ENCODE peak calls at places on chromosomes 12 and 14, in five cellular contexts. One of them, this sample, is unnamed.

GRCh38 chr14:20760950-20761349 is 7.3 kb upstream of the EDDM3B start:
- DNase-seq in H54: no peak
- DNase-seq in iPS-NIHi11: no peak
- DNase-seq in neural crest cell: no peak
- DNase-seq in NCI-H1105 treated with DMSO at 0.1 percent for 48 hours: no peak
- DNase-seq in this sample: no peak

GRCh38 chr12:93849946-93850345 is 172.8 kb downstream of the CRADD start:
- DNase-seq in NCI-H1105 treated with DMSO at 0.1 percent for 48 hours: no peak
- DNase-seq in neural crest cell: no peak
- DNase-seq in H54: no peak
- DNase-seq in iPS-NIHi11: no peak
- DNase-seq in this sample: no peak

GRCh38 chr12:47768323-47768811 is 4.7 kb upstream of the SLC48A1 start:
- DNase-seq in iPS-NIHi11: no peak
- DNase-seq in neural crest cell: no peak
- DNase-seq in H54: no peak
- DNase-seq in NCI-H1105 treated with DMSO at 0.1 percent for 48 hours: no peak
- DNase-seq in this sample: no peak

GRCh38 chr12:124769881-124770512 is 93.7 kb downstream of the SCARB1 start:
- DNase-seq in iPS-NIHi11: no peak
- DNase-seq in NCI-H1105 treated with DMSO at 0.1 percent for 48 hours: no peak
- DNase-seq in H54: no peak
- DNase-seq in neural crest cell: no peak
- DNase-seq in this sample: no peak

GRCh38 chr14:101503431-101504095 is 57.7 kb upstream of the DIO3 start:
- DNase-seq in NCI-H1105 treated with DMSO at 0.1 percent for 48 hours: no peak
- DNase-seq in iPS-NIHi11: no peak
- DNase-seq in neural crest cell: no peak
- DNase-seq in H54: no peak
- DNase-seq in this sample: no peak

GRCh38 chr14:104283197-104284106 is 145.1 kb downstream of the KIF26A start:
- DNase-seq in neural crest cell: no peak
- DNase-seq in H54: no peak
- DNase-seq in NCI-H1105 treated with DMSO at 0.1 percent for 48 hours: peak; percentile 25
- DNase-seq in iPS-NIHi11: no peak
- DNase-seq in this sample: no peak

GRCh38 chr14:101185081-101185835 is 281.7 kb upstream of the RTL1 start:
- DNase-seq in iPS-NIHi11: no peak
- DNase-seq in H54: no peak
- DNase-seq in NCI-H1105 treated with DMSO at 0.1 percent for 48 hours: no peak
- DNase-seq in neural crest cell: no peak
- DNase-seq in this sample: no peak

GRCh38 chr12:10636124-10636523 is 22.7 kb upstream of the MAGOHB start:
- DNase-seq in NCI-H1105 treated with DMSO at 0.1 percent for 48 hours: no peak
- DNase-seq in H54: no peak
- DNase-seq in neural crest cell: no peak
- DNase-seq in iPS-NIHi11: no peak
- DNase-seq in this sample: no peak

GRCh38 chr14:71001742-71002141 is 94.5 kb downstream of the PCNX1 start:
- DNase-seq in iPS-NIHi11: no peak
- DNase-seq in NCI-H1105 treated with DMSO at 0.1 percent for 48 hours: no peak
- DNase-seq in neural crest cell: no peak
- DNase-seq in H54: no peak
- DNase-seq in this sample: no peak

GRCh38 chr12:124191024-124191359 is 103.9 kb upstream of the RFLNA start:
- DNase-seq in H54: peak; percentile 33
- DNase-seq in NCI-H1105 treated with DMSO at 0.1 percent for 48 hours: no peak
- DNase-seq in iPS-NIHi11: peak; percentile 75
- DNase-seq in neural crest cell: no peak
- DNase-seq in this sample: no peak

GRCh38 chr12:85781751-85782150 is 54.5 kb downstream of the RASSF9 start:
- DNase-seq in H54: no peak
- DNase-seq in NCI-H1105 treated with DMSO at 0.1 percent for 48 hours: peak; percentile 49
- DNase-seq in iPS-NIHi11: no peak
- DNase-seq in neural crest cell: no peak
- DNase-seq in this sample: no peak

GRCh38 chr14:39175445-39176262 is 600 bp downstream of the PNN start:
- DNase-seq in H54: peak; percentile 4
- DNase-seq in neural crest cell: peak; percentile 48
- DNase-seq in iPS-NIHi11: peak; percentile 46
- DNase-seq in NCI-H1105 treated with DMSO at 0.1 percent for 48 hours: peak; percentile 50
- DNase-seq in this sample: peak; percentile 58

GRCh38 chr12:110501378-110501721 is 561 bp downstream of the VPS29 start:
- DNase-seq in NCI-H1105 treated with DMSO at 0.1 percent for 48 hours: peak; percentile 57
- DNase-seq in H54: peak; percentile 24
- DNase-seq in iPS-NIHi11: no peak
- DNase-seq in neural crest cell: no peak
- DNase-seq in this sample: peak; percentile 67

GRCh38 chr12:6067152-6067916 is 57.1 kb downstream of the VWF start:
- DNase-seq in NCI-H1105 treated with DMSO at 0.1 percent for 48 hours: no peak
- DNase-seq in H54: no peak
- DNase-seq in neural crest cell: no peak
- DNase-seq in iPS-NIHi11: peak; percentile 75
- DNase-seq in this sample: peak; percentile 60

GRCh38 chr12:29907486-29907885 is 123.7 kb upstream of the TMTC1 start:
- DNase-seq in NCI-H1105 treated with DMSO at 0.1 percent for 48 hours: no peak
- DNase-seq in neural crest cell: no peak
- DNase-seq in H54: no peak
- DNase-seq in iPS-NIHi11: no peak
- DNase-seq in this sample: no peak

GRCh38 chr14:44960146-44960545 is 1.6 kb downstream of the KLHL28 start:
- DNase-seq in H54: no peak
- DNase-seq in iPS-NIHi11: no peak
- DNase-seq in NCI-H1105 treated with DMSO at 0.1 percent for 48 hours: no peak
- DNase-seq in neural crest cell: no peak
- DNase-seq in this sample: no peak

GRCh38 chr12:41739066-41739465 is 405.6 kb downstream of the GXYLT1 start:
- DNase-seq in iPS-NIHi11: no peak
- DNase-seq in neural crest cell: no peak
- DNase-seq in NCI-H1105 treated with DMSO at 0.1 percent for 48 hours: no peak
- DNase-seq in H54: no peak
- DNase-seq in this sample: peak; percentile 7

GRCh38 chr12:124006582-124007170 is 33.7 kb downstream of the ZNF664 start:
- DNase-seq in NCI-H1105 treated with DMSO at 0.1 percent for 48 hours: no peak
- DNase-seq in neural crest cell: no peak
- DNase-seq in H54: no peak
- DNase-seq in iPS-NIHi11: no peak
- DNase-seq in this sample: no peak

GRCh38 chr12:75190846-75191245 is 18.8 kb downstream of the KCNC2 start:
- DNase-seq in H54: no peak
- DNase-seq in iPS-NIHi11: no peak
- DNase-seq in neural crest cell: no peak
- DNase-seq in NCI-H1105 treated with DMSO at 0.1 percent for 48 hours: no peak
- DNase-seq in this sample: no peak

GRCh38 chr12:108313609-108314331 is 25.3 kb downstream of the CMKLR1 start:
- DNase-seq in H54: no peak
- DNase-seq in iPS-NIHi11: no peak
- DNase-seq in neural crest cell: no peak
- DNase-seq in NCI-H1105 treated with DMSO at 0.1 percent for 48 hours: no peak
- DNase-seq in this sample: peak; percentile 55

GRCh38 chr12:80178846-80179245 is 79.5 kb downstream of the OTOGL start:
- DNase-seq in neural crest cell: no peak
- DNase-seq in H54: no peak
- DNase-seq in NCI-H1105 treated with DMSO at 0.1 percent for 48 hours: no peak
- DNase-seq in iPS-NIHi11: no peak
- DNase-seq in this sample: no peak

GRCh38 chr12:32569256-32569655 is 109.8 kb upstream of the DNM1L start:
- DNase-seq in iPS-NIHi11: no peak
- DNase-seq in NCI-H1105 treated with DMSO at 0.1 percent for 48 hours: no peak
- DNase-seq in neural crest cell: no peak
- DNase-seq in H54: no peak
- DNase-seq in this sample: no peak

GRCh38 chr14:100911665-100912316 is 8.3 kb upstream of the RTL1 start:
- DNase-seq in H54: no peak
- DNase-seq in iPS-NIHi11: no peak
- DNase-seq in neural crest cell: no peak
- DNase-seq in NCI-H1105 treated with DMSO at 0.1 percent for 48 hours: no peak
- DNase-seq in this sample: no peak

GRCh38 chr14:76080009-76080408 is 71.7 kb upstream of the GPATCH2L start:
- DNase-seq in NCI-H1105 treated with DMSO at 0.1 percent for 48 hours: no peak
- DNase-seq in H54: no peak
- DNase-seq in neural crest cell: no peak
- DNase-seq in iPS-NIHi11: no peak
- DNase-seq in this sample: no peak

GRCh38 chr12:110269622-110270124 is 11.4 kb upstream of the ATP2A2 start:
- DNase-seq in H54: peak; percentile 65
- DNase-seq in neural crest cell: no peak
- DNase-seq in NCI-H1105 treated with DMSO at 0.1 percent for 48 hours: no peak
- DNase-seq in iPS-NIHi11: no peak
- DNase-seq in this sample: peak; percentile 68

GRCh38 chr12:54040148-54040494 is 7.3 kb downstream of the HOXC5 start:
- DNase-seq in NCI-H1105 treated with DMSO at 0.1 percent for 48 hours: no peak
- DNase-seq in neural crest cell: no peak
- DNase-seq in iPS-NIHi11: no peak
- DNase-seq in H54: no peak
- DNase-seq in this sample: no peak

GRCh38 chr12:50192908-50193307 is 25.7 kb upstream of the CERS5 start:
- DNase-seq in iPS-NIHi11: no peak
- DNase-seq in NCI-H1105 treated with DMSO at 0.1 percent for 48 hours: no peak
- DNase-seq in H54: no peak
- DNase-seq in neural crest cell: no peak
- DNase-seq in this sample: no peak

GRCh38 chr12:78331764-78332163 is 501.1 kb downstream of the NAV3 start:
- DNase-seq in neural crest cell: no peak
- DNase-seq in H54: no peak
- DNase-seq in iPS-NIHi11: peak; percentile 4
- DNase-seq in NCI-H1105 treated with DMSO at 0.1 percent for 48 hours: peak; percentile 45
- DNase-seq in this sample: no peak

GRCh38 chr12:52160200-52160599 is 31.6 kb downstream of the KRT80 start:
- DNase-seq in neural crest cell: no peak
- DNase-seq in NCI-H1105 treated with DMSO at 0.1 percent for 48 hours: no peak
- DNase-seq in H54: no peak
- DNase-seq in iPS-NIHi11: no peak
- DNase-seq in this sample: no peak

GRCh38 chr12:45010051-45010450 is 40.8 kb downstream of the DBX2 start:
- DNase-seq in H54: no peak
- DNase-seq in iPS-NIHi11: no peak
- DNase-seq in NCI-H1105 treated with DMSO at 0.1 percent for 48 hours: no peak
- DNase-seq in neural crest cell: no peak
- DNase-seq in this sample: no peak

GRCh38 chr14:59215353-59215752 is 26.9 kb downstream of the DAAM1 start:
- DNase-seq in NCI-H1105 treated with DMSO at 0.1 percent for 48 hours: no peak
- DNase-seq in H54: no peak
- DNase-seq in neural crest cell: no peak
- DNase-seq in iPS-NIHi11: no peak
- DNase-seq in this sample: peak; percentile 40

GRCh38 chr12:5521456-5522325 is 89.8 kb downstream of the NTF3 start:
- DNase-seq in iPS-NIHi11: no peak
- DNase-seq in NCI-H1105 treated with DMSO at 0.1 percent for 48 hours: no peak
- DNase-seq in neural crest cell: no peak
- DNase-seq in H54: no peak
- DNase-seq in this sample: no peak

GRCh38 chr14:68733086-68733621 is 59.7 kb downstream of the ZFP36L1 start:
- DNase-seq in NCI-H1105 treated with DMSO at 0.1 percent for 48 hours: no peak
- DNase-seq in H54: no peak
- DNase-seq in neural crest cell: no peak
- DNase-seq in iPS-NIHi11: no peak
- DNase-seq in this sample: no peak

GRCh38 chr14:60656755-60657608 is 7.7 kb upstream of the SIX1 start:
- DNase-seq in iPS-NIHi11: peak; percentile 70
- DNase-seq in NCI-H1105 treated with DMSO at 0.1 percent for 48 hours: peak; percentile 88
- DNase-seq in neural crest cell: peak; percentile 69
- DNase-seq in H54: peak; percentile 29
- DNase-seq in this sample: peak; percentile 68

GRCh38 chr14:72599579-72600470 is 294.1 kb downstream of the DPF3 start:
- DNase-seq in NCI-H1105 treated with DMSO at 0.1 percent for 48 hours: no peak
- DNase-seq in H54: no peak
- DNase-seq in iPS-NIHi11: peak; percentile 31
- DNase-seq in neural crest cell: no peak
- DNase-seq in this sample: no peak

GRCh38 chr14:100132903-100133510 is 26.4 kb downstream of the DEGS2 start:
- DNase-seq in iPS-NIHi11: no peak
- DNase-seq in H54: no peak
- DNase-seq in NCI-H1105 treated with DMSO at 0.1 percent for 48 hours: no peak
- DNase-seq in neural crest cell: no peak
- DNase-seq in this sample: no peak

GRCh38 chr14:62443796-62444195 is 601.5 kb downstream of the KCNH5 start:
- DNase-seq in NCI-H1105 treated with DMSO at 0.1 percent for 48 hours: no peak
- DNase-seq in iPS-NIHi11: no peak
- DNase-seq in H54: peak; percentile 17
- DNase-seq in neural crest cell: no peak
- DNase-seq in this sample: no peak

GRCh38 chr12:111262277-111262676 is 106.6 kb downstream of the PHETA1 start:
- DNase-seq in neural crest cell: no peak
- DNase-seq in NCI-H1105 treated with DMSO at 0.1 percent for 48 hours: no peak
- DNase-seq in H54: no peak
- DNase-seq in iPS-NIHi11: no peak
- DNase-seq in this sample: no peak

GRCh38 chr12:701896-702539 is 38.8 kb upstream of the NINJ2 start:
- DNase-seq in NCI-H1105 treated with DMSO at 0.1 percent for 48 hours: no peak
- DNase-seq in H54: no peak
- DNase-seq in iPS-NIHi11: no peak
- DNase-seq in neural crest cell: no peak
- DNase-seq in this sample: no peak